ENCODE peak calls at places on chromosomes 12 and 14, in ten cellular contexts. Q is fibroblast of lung; K is sigmoid colon; X is endothelial cell of umbilical vein; C is HCT116; U is thoracic aorta; E is psoas muscle; I is CD8-positive, alpha-beta T cell; D is transverse colon; H is neural progenitor cell. S is an unnamed sample.

GRCh38 chr14:44453433-44454171 is 53.5 kb downstream of the FSCB start:
- DNase-seq in I (no peak), K (no peak), Q (no peak), E (no peak), U (no peak), C (no peak), D (no peak), H (no peak), X (no peak), S (no peak)

GRCh38 chr12:108856428-108857157 is 790 bp downstream of the SSH1 start:
- DNase-seq in U (peak), K (peak), C (no peak), H (peak), Q (peak), E (peak), I (peak), D (peak), X (peak), S (peak)

GRCh38 chr12:26833692-26834168 is 736 bp upstream of the ITPR2 start:
- DNase-seq in H (peak), K (peak), D (peak), Q (peak), C (no peak), U (no peak), I (peak), X (peak), E (no peak), S (peak)

GRCh38 chr12:41972196-41972994 is 172.3 kb downstream of the GXYLT1 start:
- DNase-seq in Q (no peak), U (no peak), D (no peak), X (no peak), K (no peak), I (no peak), C (no peak), E (no peak), H (no peak), S (no peak)

GRCh38 chr12:116015525-116015924 is 262.0 kb downstream of the MED13L start:
- DNase-seq in X (peak), D (no peak), E (no peak), H (peak), Q (peak), K (no peak), I (no peak), U (no peak), C (no peak), S (no peak)

GRCh38 chr12:113912761-113913295 is 53.3 kb downstream of the RBM19 start:
- DNase-seq in X (peak), U (no peak), K (no peak), C (peak), Q (peak), D (peak), H (peak), I (peak), E (peak), S (no peak)

GRCh38 chr12:78179346-78179745 is 348.7 kb downstream of the NAV3 start:
- DNase-seq in C (no peak), I (no peak), X (no peak), K (no peak), H (peak), Q (no peak), E (no peak), D (no peak), U (no peak), S (no peak)

GRCh38 chr14:90419200-90419599 is 22.4 kb downstream of the CALM1 start:
- DNase-seq in X (peak), K (peak), I (no peak), E (peak), D (peak), H (no peak), C (peak), Q (peak), U (peak), S (no peak)

GRCh38 chr14:78345346-78345745 is 175.2 kb downstream of the NRXN3 start:
- DNase-seq in I (no peak), C (no peak), U (no peak), K (no peak), X (no peak), Q (no peak), E (no peak), H (peak), D (no peak), S (no peak)

GRCh38 chr12:5343711-5344110 is 88.2 kb upstream of the NTF3 start:
- DNase-seq in X (no peak), E (no peak), U (no peak), I (no peak), K (no peak), H (no peak), Q (no peak), C (no peak), D (no peak), S (no peak)

GRCh38 chr12:8953773-8954402 is 4.4 kb upstream of the M6PR start:
- DNase-seq in X (no peak), Q (no peak), D (peak), K (no peak), C (no peak), H (no peak), I (peak), E (no peak), U (no peak), S (peak)

GRCh38 chr12:111413442-111414086 is 7.8 kb downstream of the SH2B3 start:
- DNase-seq in U (no peak), H (no peak), K (no peak), I (no peak), D (peak), Q (peak), X (peak), C (no peak), E (no peak), S (no peak)

GRCh38 chr14:101628471-101628966 is 67.2 kb downstream of the DIO3 start:
- DNase-seq in C (peak), X (peak), H (peak), E (peak), D (peak), I (peak), K (peak), Q (peak), U (no peak), S (peak)

GRCh38 chr12:93507151-93507550 is 39.8 kb downstream of the MRPL42 start:
- DNase-seq in K (no peak), E (no peak), D (no peak), X (no peak), C (no peak), I (no peak), H (no peak), U (no peak), Q (no peak), S (no peak)

GRCh38 chr12:30019386-30020140 is 235.8 kb upstream of the TMTC1 start:
- DNase-seq in K (no peak), C (no peak), E (no peak), I (no peak), H (no peak), U (no peak), D (no peak), X (no peak), Q (peak), S (no peak)
- H3K27ac ChIP-seq in K (no peak), C (no peak), E (no peak), I (no peak), H (no peak), U (no peak), D (no peak), X (no peak), Q (no peak), S (no peak)

DNA sequence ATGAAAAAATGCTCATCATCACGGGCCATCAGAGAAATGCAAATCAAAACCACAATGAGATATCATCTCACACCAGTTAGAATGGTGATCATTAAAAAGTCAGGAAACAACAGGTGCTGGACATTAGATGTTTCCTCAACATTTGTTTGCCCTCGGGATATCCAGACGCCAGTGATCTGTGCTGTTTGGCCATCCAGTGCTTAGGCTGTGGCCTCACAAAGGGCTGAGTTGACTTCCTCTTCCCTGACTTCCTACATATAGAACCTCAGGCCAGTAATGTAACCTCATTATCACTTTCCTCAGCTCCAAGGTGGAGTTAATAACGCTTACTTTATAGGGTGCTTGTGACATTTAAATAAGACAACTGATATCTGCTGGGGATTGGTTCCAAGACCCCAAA is 51.8 kb downstream of the SLC15A5 start:
- DNase-seq in H (no peak), U (no peak), Q (no peak), C (no peak), K (no peak), D (no peak), I (no peak), X (no peak), E (no peak), S (no peak)
- H3K27ac ChIP-seq in H (no peak), U (no peak), Q (no peak), C (no peak), K (no peak), D (no peak), I (no peak), X (no peak), E (no peak), S (no peak)

GRCh38 chr12:104669851-104670337 is 213.1 kb downstream of the CHST11 start:
- DNase-seq in H (no peak), X (no peak), D (peak), U (no peak), C (no peak), E (peak), K (peak), Q (peak), I (peak), S (peak)
- H3K27ac ChIP-seq in H (no peak), X (no peak), D (peak), U (peak), C (no peak), E (peak), K (peak), Q (no peak), I (no peak), S (no peak)

GRCh38 chr12:121296618-121297476 is at the start of gene CAMKK2:
- DNase-seq in Q (peak), U (no peak), I (peak), D (peak), X (peak), K (peak), H (peak), C (peak), E (peak), S (peak)

GRCh38 chr12:121293603-121294002 is 2.9 kb downstream of the CAMKK2 start:
- DNase-seq in Q (no peak), H (no peak), I (no peak), U (no peak), E (no peak), X (no peak), K (no peak), C (no peak), D (no peak), S (no peak)

GRCh38 chr12:121294151-121294889 is 2.2 kb downstream of the CAMKK2 start:
- DNase-seq in X (no peak), D (no peak), H (no peak), U (no peak), E (no peak), I (no peak), Q (no peak), C (no peak), K (no peak), S (no peak)

GRCh38 chr12:121295123-121295745 is 1.3 kb downstream of the CAMKK2 start:
- DNase-seq in K (no peak), E (no peak), H (peak), C (no peak), X (peak), D (no peak), I (no peak), Q (no peak), U (no peak), S (no peak)

GRCh38 chr12:121295746-121296617 is 527 bp downstream of the CAMKK2 start:
- DNase-seq in C (no peak), Q (no peak), X (peak), H (peak), E (peak), K (peak), U (no peak), I (no peak), D (peak), S (no peak)
- H3K27ac ChIP-seq in C (peak), Q (peak), X (peak), H (no peak), E (peak), K (peak), U (peak), I (peak), D (peak), S (peak)

GRCh38 chr12:124059752-124060151 is 86.7 kb downstream of the ZNF664 start:
- DNase-seq in X (no peak), E (no peak), C (no peak), I (no peak), U (no peak), H (no peak), Q (no peak), D (no peak), K (no peak), S (no peak)
- H3K27ac ChIP-seq in X (no peak), E (no peak), C (no peak), I (no peak), U (no peak), H (no peak), Q (no peak), D (no peak), K (no peak), S (no peak)

DNA sequence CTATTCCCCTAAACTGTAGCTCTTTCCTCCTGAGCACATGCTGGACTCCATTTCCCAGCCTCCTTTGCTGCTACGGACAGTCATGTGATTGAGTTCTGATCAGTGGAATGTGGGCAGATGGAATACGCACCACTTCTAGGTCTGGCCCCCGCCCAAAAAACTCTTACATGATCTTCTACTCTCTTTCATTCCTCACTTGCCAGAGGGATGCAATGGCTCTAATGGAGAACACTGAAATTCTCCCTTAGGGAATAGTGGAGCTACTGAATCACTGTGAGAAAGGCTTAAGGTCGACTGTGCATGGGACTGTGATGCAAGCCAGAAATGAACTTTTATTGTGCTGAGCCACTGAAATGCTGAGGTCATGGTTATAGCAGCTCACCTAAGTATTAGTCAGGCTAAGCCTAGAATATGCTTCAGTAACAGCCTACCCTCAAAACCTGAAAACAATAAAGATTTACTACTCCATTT is 13.0 kb upstream of the TMED2 start:
- DNase-seq in E (peak), I (no peak), U (no peak), C (peak), D (peak), X (no peak), Q (peak), H (peak), K (peak), S (no peak)
- H3K27ac ChIP-seq in E (no peak), I (no peak), U (no peak), C (no peak), D (no peak), X (no peak), Q (no peak), H (no peak), K (no peak), S (no peak)

GRCh38 chr14:89114109-89114508 is 289.7 kb downstream of the TTC8 start:
- DNase-seq in Q (no peak), C (no peak), X (no peak), U (no peak), I (no peak), D (no peak), K (no peak), E (no peak), H (no peak), S (no peak)
- H3K27ac ChIP-seq in Q (no peak), C (no peak), X (no peak), U (no peak), I (no peak), D (no peak), K (no peak), E (no peak), H (no peak), S (no peak)

S was measured in CD4-positive, alpha-beta memory T cell.